ENCODE peak calls at places on chromosome 9, in five cellular contexts. One of them, this sample, is unnamed.

GRCh38 chr9:126869368-126869767 is 8.9 kb downstream of the ZBTB34 start:
- DNase-seq in Panc1: no peak
- DNase-seq in pancreas: no peak
- DNase-seq in OCI-LY7: no peak
- DNase-seq in uterus: no peak
- DNase-seq in this sample: no peak

GRCh38 chr9:76150016-76150415 is 244.2 kb downstream of the RFK start:
- DNase-seq in pancreas: no peak
- DNase-seq in OCI-LY7: no peak
- DNase-seq in uterus: no peak
- DNase-seq in Panc1: no peak
- DNase-seq in this sample: no peak

GRCh38 chr9:98168952-98169488 is 23.4 kb downstream of the CORO2A start:
- DNase-seq in OCI-LY7: peak
- DNase-seq in uterus: no peak
- DNase-seq in Panc1: no peak
- DNase-seq in pancreas: no peak
- DNase-seq in this sample: peak

GRCh38 chr9:84343111-84343521 is 2.6 kb upstream of the SLC28A3 start:
- DNase-seq in Panc1: no peak
- DNase-seq in OCI-LY7: no peak
- DNase-seq in uterus: no peak
- DNase-seq in pancreas: no peak
- DNase-seq in this sample: peak

GRCh38 chr9:135604437-135605237 is 34.7 kb downstream of the GLT6D1 start:
- DNase-seq in OCI-LY7: no peak
- DNase-seq in pancreas: no peak
- DNase-seq in Panc1: no peak
- DNase-seq in uterus: peak
- DNase-seq in this sample: no peak

GRCh38 chr9:120379611-120380010 is 200.4 kb downstream of the CDK5RAP2 start:
- DNase-seq in pancreas: no peak
- DNase-seq in Panc1: no peak
- DNase-seq in uterus: no peak
- DNase-seq in OCI-LY7: no peak
- DNase-seq in this sample: no peak

GRCh38 chr9:95286151-95286550 is 31.4 kb downstream of the FANCC start:
- DNase-seq in OCI-LY7: no peak
- DNase-seq in uterus: no peak
- DNase-seq in pancreas: no peak
- DNase-seq in Panc1: no peak
- DNase-seq in this sample: no peak

GRCh38 chr9:98793031-98793430 is 3.3 kb downstream of the ANKS6 start:
- DNase-seq in OCI-LY7: no peak
- DNase-seq in pancreas: no peak
- DNase-seq in Panc1: no peak
- DNase-seq in uterus: no peak
- DNase-seq in this sample: no peak

GRCh38 chr9:127910613-127911205 is 6.1 kb downstream of the ST6GALNAC4 start:
- DNase-seq in uterus: no peak
- DNase-seq in OCI-LY7: no peak
- DNase-seq in pancreas: no peak
- DNase-seq in Panc1: no peak
- DNase-seq in this sample: no peak

GRCh38 chr9:92726971-92727715 is 37.5 kb downstream of the BICD2 start:
- DNase-seq in pancreas: no peak
- DNase-seq in OCI-LY7: peak
- DNase-seq in uterus: no peak
- DNase-seq in Panc1: no peak
- DNase-seq in this sample: no peak

GRCh38 chr9:97419315-97419867 is 7.5 kb downstream of the TDRD7 start:
- DNase-seq in pancreas: no peak
- DNase-seq in uterus: no peak
- DNase-seq in Panc1: no peak
- DNase-seq in OCI-LY7: no peak
- DNase-seq in this sample: no peak

GRCh38 chr9:18173923-18174322 is 300.0 kb upstream of the ADAMTSL1 start:
- DNase-seq in OCI-LY7: no peak
- DNase-seq in uterus: no peak
- DNase-seq in Panc1: no peak
- DNase-seq in pancreas: no peak
- DNase-seq in this sample: no peak
- TF ChIP-seq CTCF in OCI-LY7: no peak
- TF ChIP-seq CTCF in uterus: no peak
- TF ChIP-seq CTCF in Panc1: no peak
- TF ChIP-seq CTCF in pancreas: no peak
- TF ChIP-seq CTCF in this sample: no peak

DNA sequence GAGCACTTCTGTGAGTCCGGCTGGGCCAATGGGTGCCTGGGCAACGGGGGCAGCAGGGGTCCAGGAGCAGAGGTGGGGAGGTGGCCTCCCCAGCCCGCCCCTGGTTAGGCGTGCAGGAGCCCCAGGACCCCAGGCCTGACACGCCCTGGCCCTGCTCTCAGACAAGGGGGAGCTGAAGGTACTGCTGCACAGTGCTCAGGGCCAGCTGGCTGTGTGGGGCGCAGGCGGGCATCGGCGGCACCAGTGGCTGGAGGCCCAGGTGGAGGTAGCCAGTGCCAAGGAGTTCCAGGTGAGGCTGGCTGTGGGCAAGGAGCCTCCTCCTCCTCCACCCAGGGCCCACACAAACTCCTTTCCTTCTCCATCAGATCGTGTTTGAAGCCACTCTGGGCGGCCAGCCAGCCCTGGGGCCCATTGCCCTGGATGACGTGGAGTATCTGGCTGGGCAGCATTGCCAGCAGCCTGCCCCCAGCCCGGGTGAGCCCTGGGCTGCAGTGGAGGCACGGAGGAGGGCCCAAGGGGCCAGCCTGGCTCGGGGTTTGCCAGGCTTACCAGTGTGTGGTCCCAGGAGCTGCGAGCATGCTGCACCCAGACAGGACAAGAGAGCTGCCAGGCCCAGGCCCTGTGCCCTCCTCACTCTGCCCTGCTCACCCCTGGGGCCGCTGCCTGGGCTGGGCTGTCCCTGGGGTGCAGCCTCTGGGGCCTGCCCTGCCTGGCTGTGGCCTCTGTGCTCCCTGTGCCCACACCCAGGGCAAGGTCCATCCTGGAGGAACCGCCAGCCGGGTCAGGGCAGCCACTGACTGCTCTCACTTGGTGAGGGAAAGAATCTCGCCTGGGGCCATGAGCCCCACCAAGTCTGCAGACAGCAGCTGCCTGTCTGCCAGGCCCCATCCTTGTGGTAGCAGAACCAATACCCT is 7.0 kb downstream of the MAMDC4 start:
- DNase-seq in Panc1: no peak
- DNase-seq in pancreas: peak
- DNase-seq in uterus: peak
- DNase-seq in OCI-LY7: no peak
- DNase-seq in this sample: no peak
- H3K27ac ChIP-seq in Panc1: no peak
- H3K27ac ChIP-seq in pancreas: peak
- H3K27ac ChIP-seq in uterus: no peak
- H3K27ac ChIP-seq in OCI-LY7: no peak
- H3K27ac ChIP-seq in this sample: no peak

DNA sequence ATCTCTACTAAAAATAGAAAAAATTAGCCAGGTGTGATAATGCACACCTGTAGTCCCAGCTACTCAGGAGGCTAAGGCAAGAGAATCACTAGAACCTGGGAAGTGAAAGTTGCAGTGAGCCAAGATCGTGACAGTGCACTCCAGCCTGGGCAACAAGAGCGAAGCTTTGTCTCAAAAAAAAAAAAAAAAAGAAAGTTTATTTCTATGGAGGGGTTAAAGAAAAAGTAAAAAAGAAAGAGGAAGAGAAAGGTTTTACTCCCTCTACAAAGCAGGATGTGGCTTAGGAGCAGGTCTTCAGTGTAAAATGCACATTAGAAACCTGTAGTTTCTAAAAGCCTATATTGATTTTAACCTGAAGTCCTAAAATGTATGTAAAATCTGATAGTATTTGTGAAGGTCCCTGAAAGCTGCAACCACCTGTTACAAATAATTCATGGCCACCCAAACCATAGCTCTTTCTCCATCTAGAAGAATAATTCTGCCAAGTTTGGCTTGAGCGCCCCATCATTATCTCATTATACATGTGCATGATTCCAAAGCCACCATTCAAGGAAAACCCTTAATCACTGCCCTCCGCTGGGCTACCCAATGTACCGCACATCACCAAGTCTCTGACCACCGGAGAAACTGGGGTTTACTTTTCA is 3.4 kb downstream of the FNBP1 start:
- DNase-seq in pancreas: no peak
- DNase-seq in Panc1: no peak
- DNase-seq in OCI-LY7: peak
- DNase-seq in uterus: no peak
- DNase-seq in this sample: no peak
- TF ChIP-seq CTCF in pancreas: no peak
- TF ChIP-seq CTCF in Panc1: peak
- TF ChIP-seq CTCF in OCI-LY7: peak
- TF ChIP-seq CTCF in uterus: no peak
- TF ChIP-seq CTCF in this sample: peak

DNA sequence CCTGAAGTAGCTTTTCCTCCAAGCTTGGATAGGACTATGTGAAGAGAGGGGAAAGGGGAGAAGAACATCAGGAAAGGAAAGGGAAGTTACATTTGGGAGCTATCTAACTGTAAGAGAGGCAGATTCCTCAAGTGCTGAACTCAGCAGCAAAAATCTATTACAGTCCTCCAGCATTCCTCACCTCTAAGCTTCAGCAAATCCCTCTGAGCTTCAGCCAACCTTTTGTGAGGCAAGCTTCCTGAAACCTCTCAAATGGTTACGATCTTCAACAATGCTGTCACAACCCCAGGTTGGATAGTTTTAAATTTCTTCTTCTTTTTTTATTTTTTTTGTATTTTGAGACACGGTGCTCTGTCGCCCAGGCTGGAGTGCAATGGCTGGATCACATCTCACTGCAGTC is 2.5 kb upstream of the RNF38 start:
- DNase-seq in pancreas: no peak
- DNase-seq in Panc1: no peak
- DNase-seq in uterus: no peak
- DNase-seq in OCI-LY7: no peak
- DNase-seq in this sample: no peak
- H3K27ac ChIP-seq in pancreas: no peak
- H3K27ac ChIP-seq in Panc1: peak
- H3K27ac ChIP-seq in uterus: no peak
- H3K27ac ChIP-seq in OCI-LY7: no peak
- H3K27ac ChIP-seq in this sample: no peak

This sample was measured in foreskin keratinocyte.